ENCODE peak calls at places on chromosomes 7 and 10, in six cellular contexts. X is GM19239; J is progenitor cell of endocrine pancreas; I is activated CD8-positive, alpha-beta T cell treated with anti-CD3 and anti-CD28 coated beads, Interleukin-2, amount 10 ng/mL, durations not matched to agents 7 days and 5 days; Q is skeletal muscle cell; W is HFFc6. F is an unnamed sample.

GRCh38 chr10:89942217-89942616 is 240.8 kb downstream of the KIF20B start:
- DNase-seq in X (no peak), J (no peak), I (no peak), Q (no peak), W (no peak), F (no peak)

GRCh38 chr7:116240021-116240659 is 29.8 kb downstream of the TES start:
- DNase-seq in X (no peak), J (no peak), I (no peak), Q (no peak), W (no peak), F (no peak)

GRCh38 chr10:70832852-70833542 is 17.2 kb downstream of the SGPL1 start:
- DNase-seq in X (no peak), J (no peak), I (no peak), Q (peak; percentile 83), W (peak; percentile 86), F (no peak)

GRCh38 chr10:5095687-5096086 is 1.5 kb downstream of the AKR1C3 start:
- DNase-seq in X (no peak), J (no peak), I (no peak), Q (no peak), W (no peak), F (no peak)

GRCh38 chr7:133822816-133823552 is 304.2 kb upstream of the LRGUK start:
- DNase-seq in X (no peak), J (no peak), I (no peak), Q (no peak), W (no peak), F (no peak)

GRCh38 chr10:525565-526315 is 163.7 kb downstream of the DIP2C start:
- DNase-seq in X (no peak), J (no peak), I (no peak), Q (no peak), W (no peak), F (no peak)

GRCh38 chr7:37318541-37318940 is 130.1 kb downstream of the ELMO1 start:
- DNase-seq in X (no peak), J (no peak), I (no peak), Q (no peak), W (no peak), F (no peak)

GRCh38 chr7:149787428-149788299 is 14.3 kb upstream of the ZNF467 start:
- DNase-seq in X (no peak), J (no peak), I (no peak), Q (no peak), W (peak; percentile 7), F (no peak)

GRCh38 chr10:48945441-48946143 is 6.0 kb upstream of the LRRC18 start:
- DNase-seq in X (no peak), J (no peak), I (no peak), Q (no peak), W (no peak), F (no peak)

GRCh38 chr7:98630770-98631169 is 13.7 kb downstream of the NPTX2 start:
- DNase-seq in X (no peak), J (no peak), I (no peak), Q (no peak), W (no peak), F (no peak)

GRCh38 chr10:90087197-90088007 is 386.0 kb downstream of the KIF20B start:
- DNase-seq in X (no peak), J (no peak), I (peak; percentile 21), Q (peak; percentile 48), W (no peak), F (no peak)

GRCh38 chr7:46291064-46291463 is 370.0 kb upstream of the IGFBP3 start:
- DNase-seq in X (no peak), J (no peak), I (no peak), Q (peak; percentile 73), W (peak; percentile 80), F (no peak)

GRCh38 chr7:93890041-93890463 is 501 bp downstream of the TFPI2 start:
- DNase-seq in X (no peak), J (peak; percentile 27), I (peak; percentile 21), Q (peak; percentile 24), W (no peak), F (no peak)

GRCh38 chr7:141945356-141945755 is 1.4 kb downstream of the CLEC5A start:
- DNase-seq in X (no peak), J (no peak), I (no peak), Q (peak; percentile 18), W (no peak), F (no peak)

GRCh38 chr10:99084161-99084560 is 151.5 kb downstream of the HPSE2 start:
- DNase-seq in X (no peak), J (no peak), I (no peak), Q (no peak), W (no peak), F (no peak)

GRCh38 chr7:87574630-87575029 is 26.1 kb downstream of the ABCB1 start:
- DNase-seq in X (no peak), J (no peak), I (no peak), Q (peak; percentile 25), W (peak; percentile 41), F (no peak)

F was measured in activated CD4-positive, alpha-beta memory T cell treated with anti-CD3 and anti-CD28 coated beads, Interleukin-2, amount 10 ng/mL, durations not matched to agents 7 days and 5 days.